ENCODE peak calls at places on chromosomes 12 and 14, in seven cellular contexts. T is AG09319, J is neural crest cell, W is cardiac muscle cell, S is upper lobe of left lung, I is HFF-Myc, V is uterus. P is an unnamed sample.

GRCh38 chr14:51462182-51462581 is 189.5 kb upstream of the FRMD6 start:
- DNase-seq in T (no peak), J (no peak), W (no peak), S (no peak), I (no peak), V (no peak), P (no peak)

GRCh38 chr14:79791055-79791732 is 420.1 kb downstream of the DIO2 start:
- DNase-seq in T (no peak), J (no peak), W (no peak), S (no peak), I (no peak), V (no peak), P (no peak)

GRCh38 chr14:63006515-63006914 is 38.7 kb downstream of the KCNH5 start:
- DNase-seq in T (no peak), J (no peak), W (no peak), S (no peak), I (no peak), V (no peak), P (no peak)

GRCh38 chr12:123057505-123058265 is 77.2 kb downstream of the ARL6IP4 start:
- DNase-seq in T (no peak), J (no peak), W (no peak), S (peak), I (no peak), V (no peak), P (peak)

GRCh38 chr12:42921741-42922511 is 332.4 kb upstream of the PRICKLE1 start:
- DNase-seq in T (no peak), J (no peak), W (no peak), S (no peak), I (no peak), V (no peak), P (no peak)

GRCh38 chr12:50597200-50598195 is 92.7 kb downstream of the DIP2B start:
- DNase-seq in T (no peak), J (no peak), W (peak), S (no peak), I (no peak), V (peak), P (no peak)

GRCh38 chr14:97517566-97518234 is 720.5 kb downstream of the VRK1 start:
- DNase-seq in T (no peak), J (no peak), W (no peak), S (no peak), I (no peak), V (no peak), P (no peak)

GRCh38 chr12:72465940-72466630 is 193.9 kb downstream of the TRHDE start:
- DNase-seq in T (no peak), J (no peak), W (no peak), S (no peak), I (no peak), V (no peak), P (no peak)

GRCh38 chr12:88339254-88339949 is 197.3 kb downstream of the TMTC3 start:
- DNase-seq in T (peak), J (no peak), W (peak), S (no peak), I (peak), V (no peak), P (no peak)

GRCh38 chr12:6563448-6564050 is 4.5 kb downstream of the NOP2 start:
- DNase-seq in T (no peak), J (peak), W (peak), S (no peak), I (no peak), V (peak), P (peak)

GRCh38 chr14:49861923-49862673 is 9.5 kb upstream of the NEMF start:
- DNase-seq in T (peak), J (peak), W (peak), S (peak), I (peak), V (peak), P (peak)

GRCh38 chr12:29164477-29165163 is 15.5 kb downstream of the FAR2 start:
- DNase-seq in T (peak), J (no peak), W (peak), S (no peak), I (peak), V (no peak), P (no peak)

GRCh38 chr14:54533100-54533499 is 23.4 kb downstream of the CGRRF1 start:
- DNase-seq in T (no peak), J (no peak), W (no peak), S (no peak), I (no peak), V (no peak), P (no peak)

GRCh38 chr12:106914796-106915634 is 40.7 kb upstream of the TMEM263 start:
- DNase-seq in T (no peak), J (no peak), W (no peak), S (no peak), I (no peak), V (no peak), P (no peak)

GRCh38 chr14:91229743-91230200 is 14.7 kb downstream of the GPR68 start:
- DNase-seq in T (no peak), J (no peak), W (peak), S (no peak), I (no peak), V (no peak), P (no peak)

GRCh38 chr12:59716049-59716448 is 120.2 kb downstream of the SLC16A7 start:
- DNase-seq in T (no peak), J (no peak), W (no peak), S (no peak), I (no peak), V (no peak), P (no peak)

GRCh38 chr12:70338531-70338930 is 27.6 kb upstream of the KCNMB4 start:
- DNase-seq in T (no peak), J (no peak), W (no peak), S (no peak), I (no peak), V (no peak), P (no peak)

GRCh38 chr14:54177861-54178591 is 218.8 kb upstream of the CDKN3 start:
- DNase-seq in T (no peak), J (no peak), W (no peak), S (no peak), I (no peak), V (no peak), P (no peak)

GRCh38 chr12:56581418-56582145 is 48.5 kb downstream of the BAZ2A start:
- DNase-seq in T (no peak), J (no peak), W (no peak), S (no peak), I (no peak), V (no peak), P (no peak)

GRCh38 chr12:128783129-128783574 is 40.6 kb downstream of the SLC15A4 start:
- DNase-seq in T (no peak), J (no peak), W (no peak), S (no peak), I (no peak), V (peak), P (no peak)

GRCh38 chr12:96617178-96617577 is 127.8 kb downstream of the CFAP54 start:
- DNase-seq in T (no peak), J (no peak), W (no peak), S (no peak), I (no peak), V (no peak), P (no peak)

GRCh38 chr14:74290415-74290814 is 12.3 kb downstream of the ABCD4 start:
- DNase-seq in T (no peak), J (no peak), W (peak), S (no peak), I (no peak), V (no peak), P (no peak)

GRCh38 chr14:103144085-103144484 is 20.8 kb downstream of the TNFAIP2 start:
- DNase-seq in T (peak), J (no peak), W (peak), S (no peak), I (peak), V (no peak), P (no peak)

GRCh38 chr12:67269632-67270578 is 747 bp downstream of the CAND1 start:
- DNase-seq in T (no peak), J (peak), W (peak), S (peak), I (no peak), V (peak), P (peak)

GRCh38 chr14:72682188-72682587 is 211.7 kb downstream of the DPF3 start:
- DNase-seq in T (peak), J (no peak), W (peak), S (no peak), I (peak), V (no peak), P (no peak)

GRCh38 chr12:68349921-68350606 is 17.9 kb upstream of the MDM1 start:
- DNase-seq in T (no peak), J (no peak), W (no peak), S (no peak), I (no peak), V (no peak), P (no peak)

GRCh38 chr14:55942826-55943225 is 175.4 kb upstream of the PELI2 start:
- DNase-seq in T (no peak), J (no peak), W (no peak), S (no peak), I (no peak), V (no peak), P (no peak)

GRCh38 chr12:111748195-111748803 is 18.4 kb upstream of the ALDH2 start:
- DNase-seq in T (no peak), J (no peak), W (no peak), S (no peak), I (no peak), V (no peak), P (no peak)

GRCh38 chr12:45912774-45913173 is 77.6 kb downstream of the SCAF11 start:
- DNase-seq in T (no peak), J (no peak), W (no peak), S (no peak), I (no peak), V (no peak), P (no peak)

GRCh38 chr12:107600596-107601144 is 84.9 kb upstream of the PWP1 start:
- DNase-seq in T (no peak), J (no peak), W (no peak), S (no peak), I (no peak), V (no peak), P (no peak)

GRCh38 chr12:116389990-116390655 is 112.6 kb upstream of the MED13L start:
- DNase-seq in T (no peak), J (no peak), W (peak), S (no peak), I (no peak), V (peak), P (no peak)

GRCh38 chr12:2009623-2010022 is 5.4 kb upstream of the DCP1B start:
- DNase-seq in T (no peak), J (no peak), W (no peak), S (no peak), I (no peak), V (no peak), P (no peak)

GRCh38 chr12:124774462-124775167 is 89.0 kb downstream of the SCARB1 start:
- DNase-seq in T (no peak), J (no peak), W (peak), S (no peak), I (no peak), V (peak), P (no peak)

GRCh38 chr14:77303417-77304156 is 17.1 kb downstream of the POMT2 start:
- DNase-seq in T (peak), J (no peak), W (peak), S (peak), I (peak), V (no peak), P (no peak)

GRCh38 chr12:84046869-84047268 is 865.7 kb downstream of the SLC6A15 start:
- DNase-seq in T (no peak), J (no peak), W (no peak), S (no peak), I (no peak), V (no peak), P (no peak)

GRCh38 chr12:132422057-132423043 is 67.6 kb upstream of the FBRSL1 start:
- DNase-seq in T (peak), J (peak), W (no peak), S (no peak), I (no peak), V (no peak), P (peak)
- TF ChIP-seq CTCF in T (no peak), J (no peak), W (no peak), S (no peak), I (no peak), V (no peak), P (no peak)

DNA sequence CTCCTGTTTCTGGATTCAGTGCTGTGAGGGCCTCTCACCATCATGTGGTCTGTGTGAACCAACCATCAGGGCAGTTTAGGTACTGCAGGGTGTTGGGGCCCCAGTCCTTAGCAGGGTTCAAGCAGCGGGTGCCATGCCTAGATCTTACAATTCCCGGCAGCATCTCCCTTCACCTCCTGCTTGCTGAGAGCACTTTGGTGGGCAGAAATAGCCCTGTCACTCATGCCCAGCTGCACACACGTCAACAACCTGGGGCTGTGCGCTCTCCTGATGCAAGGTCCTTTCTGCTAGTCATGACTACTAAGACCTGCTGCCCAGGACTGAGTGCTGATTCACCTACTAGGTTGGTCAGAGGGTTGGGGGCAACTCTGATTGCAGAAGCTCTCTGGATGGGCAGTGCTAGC is 72.1 kb downstream of the NINJ2 start:
- DNase-seq in T (no peak), J (no peak), W (no peak), S (peak), I (no peak), V (no peak), P (no peak)
- TF ChIP-seq CTCF in T (no peak), J (peak), W (peak), S (peak), I (no peak), V (no peak), P (peak)

GRCh38 chr12:15276088-15276698 is 46.1 kb upstream of the PTPRO start:
- DNase-seq in T (no peak), J (peak), W (peak), S (no peak), I (peak), V (peak), P (no peak)

GRCh38 chr12:15280930-15281329 is 41.4 kb upstream of the PTPRO start:
- DNase-seq in T (no peak), J (no peak), W (no peak), S (no peak), I (no peak), V (no peak), P (no peak)

GRCh38 chr12:15273896-15274295 is 48.4 kb upstream of the PTPRO start:
- DNase-seq in T (no peak), J (no peak), W (no peak), S (no peak), I (no peak), V (no peak), P (no peak)

GRCh38 chr12:15274561-15274967 is 47.7 kb upstream of the PTPRO start:
- DNase-seq in T (no peak), J (no peak), W (no peak), S (peak), I (no peak), V (peak), P (no peak)

GRCh38 chr12:15278816-15279658 is 43.3 kb upstream of the PTPRO start:
- DNase-seq in T (peak), J (no peak), W (peak), S (peak), I (peak), V (peak), P (no peak)
- TF ChIP-seq CTCF in T (no peak), J (no peak), W (peak), S (peak), I (no peak), V (no peak), P (no peak)

GRCh38 chr14:105144666-105145380 is 23.8 kb downstream of the JAG2 start:
- DNase-seq in T (no peak), J (no peak), W (no peak), S (no peak), I (no peak), V (no peak), P (no peak)
- TF ChIP-seq CTCF in T (no peak), J (no peak), W (no peak), S (no peak), I (no peak), V (no peak), P (no peak)

DNA sequence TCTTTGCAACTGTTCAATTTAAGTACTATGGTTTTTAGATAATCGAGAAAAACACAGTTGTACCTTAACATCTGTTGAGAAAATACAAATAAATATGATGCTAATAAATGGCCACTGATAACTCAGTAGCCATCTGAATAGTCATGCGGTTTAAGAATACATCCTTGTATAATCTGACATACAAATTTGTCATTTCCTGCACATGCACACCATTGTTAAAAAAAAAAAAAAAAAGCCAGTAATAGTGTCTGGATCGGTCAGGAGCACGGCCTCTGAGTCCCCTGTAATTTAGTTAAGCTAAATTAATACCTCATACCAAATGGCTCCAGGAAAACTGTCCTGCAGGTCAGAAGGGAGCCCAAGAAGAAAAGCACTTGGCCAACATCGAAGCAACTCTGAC is 16.8 kb downstream of the RFC5 start:
- DNase-seq in T (no peak), J (no peak), W (no peak), S (no peak), I (no peak), V (no peak), P (no peak)
- TF ChIP-seq CTCF in T (no peak), J (no peak), W (no peak), S (no peak), I (no peak), V (no peak), P (no peak)

GRCh38 chr14:45680531-45680930 is 427.5 kb upstream of the MIS18BP1 start:
- DNase-seq in T (no peak), J (no peak), W (no peak), S (no peak), I (no peak), V (no peak), P (no peak)

GRCh38 chr14:45673420-45673819 is 420.4 kb upstream of the MIS18BP1 start:
- DNase-seq in T (no peak), J (no peak), W (no peak), S (no peak), I (no peak), V (no peak), P (no peak)

GRCh38 chr14:45679852-45680251 is 426.9 kb upstream of the MIS18BP1 start:
- DNase-seq in T (no peak), J (no peak), W (peak), S (no peak), I (peak), V (no peak), P (no peak)

DNA sequence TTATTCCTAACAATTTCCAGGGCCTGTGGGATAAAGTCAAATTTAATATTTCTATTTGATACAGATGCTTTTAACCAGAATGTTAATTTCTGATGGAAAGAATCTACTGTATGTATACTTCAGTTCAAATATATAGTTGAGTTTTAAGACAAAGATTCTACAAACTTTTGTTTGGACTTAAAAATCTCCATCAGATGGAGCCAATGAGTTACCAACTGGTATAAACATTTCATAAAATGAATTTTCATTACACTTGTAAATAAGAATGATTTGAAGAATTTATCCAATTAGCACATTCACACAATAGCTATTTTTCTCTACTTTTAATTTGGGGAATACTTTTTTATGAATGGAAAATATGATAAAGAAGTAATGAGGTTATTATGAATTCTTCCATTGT is 425.2 kb upstream of the MIS18BP1 start:
- DNase-seq in T (no peak), J (no peak), W (no peak), S (no peak), I (no peak), V (no peak), P (no peak)
- TF ChIP-seq CTCF in T (no peak), J (no peak), W (no peak), S (no peak), I (no peak), V (no peak), P (no peak)

GRCh38 chr14:22847661-22848341 is 11.4 kb downstream of the MMP14 start:
- DNase-seq in T (no peak), J (no peak), W (peak), S (no peak), I (no peak), V (peak), P (no peak)
- TF ChIP-seq CTCF in T (no peak), J (no peak), W (peak), S (no peak), I (no peak), V (no peak), P (no peak)

GRCh38 chr12:103813426-103813825 is 27.6 kb downstream of the NT5DC3 start:
- DNase-seq in T (no peak), J (no peak), W (no peak), S (no peak), I (no peak), V (no peak), P (no peak)

GRCh38 chr12:103814436-103814835 is 26.6 kb downstream of the NT5DC3 start:
- DNase-seq in T (no peak), J (no peak), W (peak), S (no peak), I (no peak), V (no peak), P (no peak)

GRCh38 chr12:103813949-103814348 is 27.1 kb downstream of the NT5DC3 start:
- DNase-seq in T (no peak), J (no peak), W (peak), S (no peak), I (no peak), V (no peak), P (no peak)

GRCh38 chr12:103811791-103812190 is 29.2 kb downstream of the NT5DC3 start:
- DNase-seq in T (no peak), J (no peak), W (no peak), S (no peak), I (no peak), V (no peak), P (no peak)

GRCh38 chr12:103812789-103813188 is 28.2 kb downstream of the NT5DC3 start:
- DNase-seq in T (no peak), J (no peak), W (no peak), S (no peak), I (no peak), V (no peak), P (no peak)
- TF ChIP-seq CTCF in T (no peak), J (no peak), W (no peak), S (no peak), I (no peak), V (no peak), P (peak)

DNA sequence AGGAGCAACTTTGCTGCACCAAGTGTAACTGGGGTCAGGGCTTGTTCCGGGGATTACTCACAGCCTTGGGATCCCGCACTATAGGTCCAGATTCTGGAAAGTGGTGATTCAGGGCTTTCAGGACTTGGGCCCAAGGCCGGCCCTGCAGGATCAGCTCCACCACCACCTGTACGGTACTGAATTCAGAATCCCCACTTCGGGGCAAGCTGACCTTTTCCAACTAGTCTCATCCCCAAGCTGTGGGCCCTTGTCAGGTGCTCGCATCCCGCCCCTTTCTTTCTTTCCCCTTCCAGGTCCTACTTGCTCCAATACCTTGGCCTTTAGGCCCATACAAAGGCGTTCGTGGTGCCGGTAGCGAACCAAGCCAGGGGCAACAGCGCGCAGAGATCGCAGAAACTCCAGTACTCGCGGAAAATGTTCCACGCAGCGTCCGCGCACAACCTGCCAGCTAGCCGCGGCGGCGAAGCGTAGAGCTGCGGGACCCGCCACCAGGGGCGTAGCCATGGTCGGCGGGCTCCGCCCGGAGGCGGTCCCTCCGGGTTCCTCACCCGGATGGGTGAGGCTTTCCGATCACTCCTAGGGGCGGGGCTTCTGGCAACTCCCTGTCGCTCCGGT is 487 bp downstream of the TINF2 start:
- DNase-seq in T (peak), J (peak), W (peak), S (peak), I (peak), V (peak), P (peak)
- TF ChIP-seq CTCF in T (peak), J (peak), W (peak), S (peak), I (peak), V (peak), P (peak)

P was measured in glutamatergic neuron.